ENCODE peak calls at places on chromosomes 4 and X, in four cellular contexts. One of them, this sample, is unnamed.

GRCh38 chr4:37816006-37816405 is 10.5 kb upstream of the PGM2 start:
- DNase-seq in HepG2: no peak
- DNase-seq in H1: no peak
- DNase-seq in K562: no peak
- DNase-seq in this sample: no peak

GRCh38 chr4:153950100-153950979 is 161.5 kb upstream of the SFRP2 start:
- DNase-seq in K562: no peak
- DNase-seq in HepG2: peak; percentile 21
- DNase-seq in H1: no peak
- DNase-seq in this sample: no peak

GRCh38 chrX:35562395-35562794 is 235.7 kb upstream of the MAGEB16 start:
- DNase-seq in HepG2: no peak
- DNase-seq in H1: peak; percentile 10
- DNase-seq in K562: no peak
- DNase-seq in this sample: no peak

GRCh38 chrX:111447298-111447697 is 35.3 kb upstream of the DCX start:
- DNase-seq in K562: peak; percentile 11
- DNase-seq in H1: no peak
- DNase-seq in HepG2: peak; percentile 2
- DNase-seq in this sample: no peak

GRCh38 chrX:78321809-78322208 is 5.6 kb downstream of the CYSLTR1 start:
- DNase-seq in K562: no peak
- DNase-seq in H1: no peak
- DNase-seq in HepG2: no peak
- DNase-seq in this sample: no peak

GRCh38 chr4:154982187-154983047 is 201.3 kb downstream of the RBM46 start:
- DNase-seq in H1: peak; percentile 38
- DNase-seq in K562: peak; percentile 7
- DNase-seq in HepG2: peak; percentile 32
- DNase-seq in this sample: peak; percentile 15

GRCh38 chr4:55838356-55838755 is 15.1 kb upstream of the EXOC1 start:
- DNase-seq in H1: no peak
- DNase-seq in K562: no peak
- DNase-seq in HepG2: no peak
- DNase-seq in this sample: no peak

GRCh38 chr4:5738061-5738460 is 27.1 kb downstream of the EVC start:
- DNase-seq in K562: no peak
- DNase-seq in H1: no peak
- DNase-seq in HepG2: no peak
- DNase-seq in this sample: no peak

GRCh38 chr4:128847074-128847724 is 37.7 kb downstream of the JADE1 start:
- DNase-seq in K562: no peak
- DNase-seq in HepG2: no peak
- DNase-seq in H1: no peak
- DNase-seq in this sample: no peak

GRCh38 chr4:122716825-122717448 is 15.6 kb upstream of the BBS12 start:
- DNase-seq in HepG2: peak; percentile 50
- DNase-seq in H1: no peak
- DNase-seq in K562: peak; percentile 80
- DNase-seq in this sample: no peak

GRCh38 chrX:149512225-149512885 is 7.2 kb upstream of the IDS start:
- DNase-seq in HepG2: peak; percentile 49
- DNase-seq in H1: no peak
- DNase-seq in K562: peak; percentile 59
- DNase-seq in this sample: peak; percentile 13

GRCh38 chr4:183906736-183907651 is 1.9 kb downstream of the STOX2 start:
- DNase-seq in HepG2: no peak
- DNase-seq in K562: no peak
- DNase-seq in H1: no peak
- DNase-seq in this sample: no peak

GRCh38 chr4:25180524-25181131 is 20.4 kb upstream of the SEPSECS start:
- DNase-seq in K562: peak; percentile 56
- DNase-seq in H1: no peak
- DNase-seq in HepG2: peak; percentile 56
- DNase-seq in this sample: no peak

GRCh38 chr4:153535735-153536494 is 69.8 kb downstream of the TMEM131L start:
- DNase-seq in HepG2: no peak
- DNase-seq in H1: peak; percentile 56
- DNase-seq in K562: no peak
- DNase-seq in this sample: no peak

GRCh38 chr4:22203436-22204011 is 255.0 kb upstream of the KCNIP4 start:
- DNase-seq in H1: no peak
- DNase-seq in HepG2: no peak
- DNase-seq in K562: no peak
- DNase-seq in this sample: no peak

DNA sequence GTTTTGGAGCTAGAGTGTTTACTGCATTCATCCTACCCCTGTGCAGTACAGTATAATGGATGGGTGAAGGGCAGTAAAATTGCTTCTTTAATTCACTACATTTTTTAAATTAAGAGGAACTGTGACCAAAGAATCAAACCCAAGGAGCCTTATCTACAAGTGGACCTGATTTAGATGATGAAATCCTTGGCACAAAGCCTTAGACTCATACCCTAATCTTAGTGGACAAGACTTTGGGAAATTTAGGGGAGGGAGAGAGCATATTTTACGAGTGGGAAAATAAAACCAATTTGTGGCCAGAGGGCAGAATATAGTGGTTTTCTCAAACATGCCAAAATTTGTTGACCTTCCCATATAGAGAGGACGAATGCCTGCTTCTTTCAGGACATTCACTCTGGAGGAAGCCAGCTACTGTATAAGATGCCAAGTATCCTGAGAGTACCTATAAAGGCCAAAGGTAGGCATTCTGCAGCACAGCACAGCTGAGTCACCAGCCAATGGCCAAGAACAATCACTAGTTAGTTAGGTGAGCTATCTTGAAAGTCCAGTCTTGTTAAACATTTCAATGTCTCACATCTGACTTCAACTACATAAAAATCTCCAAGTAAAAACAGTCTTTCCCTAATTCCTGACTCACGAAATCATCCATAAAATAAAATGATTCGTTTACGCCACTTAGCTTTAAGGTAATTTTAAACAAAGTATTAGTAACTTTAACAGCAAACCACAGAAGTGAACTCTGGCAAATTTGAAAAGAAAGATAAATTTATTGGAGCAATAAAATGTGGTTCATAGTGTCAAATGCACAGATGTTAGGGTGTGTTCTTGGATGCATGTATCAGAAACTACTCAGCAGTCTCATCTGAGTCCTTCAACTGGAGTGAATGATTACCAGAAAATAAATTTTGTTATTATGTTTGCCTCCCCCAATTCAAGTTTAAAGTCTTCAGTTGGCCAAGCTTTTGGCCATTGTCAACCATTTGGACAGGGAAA is 254.1 kb upstream of the KCNIP4 start:
- DNase-seq in HepG2: no peak
- DNase-seq in K562: no peak
- DNase-seq in H1: no peak
- DNase-seq in this sample: no peak
- TF ChIP-seq SP1 in HepG2: no peak
- TF ChIP-seq SP1 in K562: no peak
- TF ChIP-seq SP1 in H1: no peak
- TF ChIP-seq SP1 in this sample: no peak

DNA sequence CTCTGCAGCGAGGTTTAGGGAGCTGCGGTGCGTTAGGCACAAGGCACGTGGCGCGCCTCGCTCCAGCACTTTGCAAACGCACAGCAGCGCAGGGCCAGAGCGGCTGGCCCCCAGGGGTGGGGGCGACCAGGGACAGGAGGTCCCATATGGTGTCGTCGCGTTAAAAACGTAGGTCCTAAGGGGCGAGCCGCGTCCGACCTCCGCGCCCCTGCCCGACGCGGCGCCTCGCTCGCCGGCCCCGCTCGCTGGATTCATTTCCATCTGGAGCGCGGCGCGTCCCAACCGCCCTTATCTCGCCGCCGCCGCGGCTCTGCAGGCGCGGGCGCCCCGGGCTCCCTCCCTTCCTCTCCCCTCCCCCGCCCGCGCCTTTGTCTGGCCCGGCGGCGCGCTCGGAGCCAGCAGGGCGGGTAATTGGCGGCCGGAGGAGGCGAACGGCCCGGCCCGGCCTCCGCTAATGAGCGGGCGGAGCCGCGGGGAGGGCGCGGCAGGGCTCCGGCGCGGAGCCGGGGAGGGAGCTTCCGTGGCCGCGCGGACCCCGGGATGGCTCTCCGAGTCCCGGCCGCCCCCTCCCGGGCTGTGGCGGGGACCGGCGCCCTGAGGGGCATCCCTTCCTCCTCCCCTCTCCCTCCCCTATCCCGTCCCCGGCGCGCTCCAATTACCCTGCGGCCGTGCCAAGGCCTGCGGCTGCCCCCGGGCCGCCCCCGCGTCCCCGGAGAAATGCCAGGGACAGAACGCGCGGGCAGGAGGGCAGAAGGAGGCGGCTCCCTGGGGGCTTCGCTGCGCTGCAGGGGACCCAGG is 409.0 kb downstream of the BCOR start:
- DNase-seq in K562: peak; percentile 76
- DNase-seq in H1: no peak
- DNase-seq in HepG2: peak; percentile 1
- DNase-seq in this sample: no peak
- TF ChIP-seq GABPA in K562: no peak
- TF ChIP-seq GABPA in H1: no peak
- TF ChIP-seq GABPA in HepG2: no peak
- TF ChIP-seq GABPA in this sample: no peak

DNA sequence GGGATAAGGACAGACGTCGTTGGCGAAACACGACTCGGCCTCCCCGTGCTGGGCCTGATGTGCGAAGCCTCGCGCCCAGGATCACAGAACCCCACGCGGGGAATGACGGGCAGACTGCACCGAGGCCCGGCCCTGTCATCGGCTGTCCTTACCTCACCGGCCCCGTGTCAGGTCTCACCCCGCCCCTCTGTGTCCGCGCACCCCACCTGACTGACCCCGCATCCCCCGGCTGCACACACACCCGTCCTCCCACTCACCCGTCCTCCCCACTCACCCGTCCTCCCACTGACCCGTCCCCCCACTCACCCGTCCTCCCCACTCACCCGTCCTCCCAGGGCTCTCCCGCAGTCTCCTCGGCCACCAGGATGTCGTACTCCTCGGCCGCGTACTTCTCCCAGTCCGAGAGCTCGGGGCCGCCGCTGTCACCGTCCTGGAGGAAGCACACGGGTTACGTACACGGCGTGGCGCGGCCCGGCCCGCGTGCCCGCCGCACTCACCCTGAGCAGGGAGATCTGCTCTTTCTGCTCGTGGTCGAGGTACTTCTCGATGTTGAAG is 19.8 kb upstream of the GTPBP6 start:
- DNase-seq in K562: no peak
- DNase-seq in HepG2: no peak
- DNase-seq in H1: no peak
- DNase-seq in this sample: no peak
- H3K79me2 ChIP-seq in K562: no peaks in the 10 kb centered on the region
- H3K79me2 ChIP-seq in HepG2: no peaks in the 10 kb centered on the region
- H3K79me2 ChIP-seq in H1: no peaks in the 10 kb centered on the region
- H3K79me2 ChIP-seq in this sample: no peaks in the 10 kb centered on the region

GRCh38 chrX:153968754-153969124 is 2.9 kb downstream of the HCFC1 start:
- DNase-seq in K562: no peak
- DNase-seq in H1: no peak
- DNase-seq in HepG2: no peak
- DNase-seq in this sample: no peak
- TF ChIP-seq SP1 in K562: no peak
- TF ChIP-seq SP1 in H1: no peak
- TF ChIP-seq SP1 in HepG2: no peak
- TF ChIP-seq SP1 in this sample: no peak

GRCh38 chrX:13491061-13491460 is 78.3 kb upstream of the EGFL6 start:
- DNase-seq in K562: no peak
- DNase-seq in H1: no peak
- DNase-seq in HepG2: no peak
- DNase-seq in this sample: no peak

GRCh38 chrX:13485167-13485566 is 84.2 kb upstream of the EGFL6 start:
- DNase-seq in K562: no peak
- DNase-seq in H1: no peak
- DNase-seq in HepG2: no peak
- DNase-seq in this sample: no peak

GRCh38 chrX:13488706-13489105 is 80.7 kb upstream of the EGFL6 start:
- DNase-seq in K562: no peak
- DNase-seq in H1: no peak
- DNase-seq in HepG2: no peak
- DNase-seq in this sample: no peak

GRCh38 chrX:13489451-13489850 is 80.0 kb upstream of the EGFL6 start:
- DNase-seq in K562: no peak
- DNase-seq in H1: no peak
- DNase-seq in HepG2: no peak
- DNase-seq in this sample: no peak

GRCh38 chrX:13487731-13488505 is 81.5 kb upstream of the EGFL6 start:
- DNase-seq in K562: peak; percentile 12
- DNase-seq in H1: peak; percentile 19
- DNase-seq in HepG2: peak; percentile 10
- DNase-seq in this sample: peak; percentile 72
- TF ChIP-seq GABPA in K562: no peak
- TF ChIP-seq GABPA in H1: no peak
- TF ChIP-seq GABPA in HepG2: no peak
- TF ChIP-seq GABPA in this sample: no peak

GRCh38 chr4:78776729-78777555 is 792 bp downstream of the BMP2K start:
- DNase-seq in HepG2: peak; percentile 52
- DNase-seq in H1: peak; percentile 3
- DNase-seq in K562: peak; percentile 48
- DNase-seq in this sample: no peak
- H3K79me2 ChIP-seq in HepG2: peaks cover 46% of the 10 kb centered on the region
- H3K79me2 ChIP-seq in H1: peaks cover 3% of the 10 kb centered on the region
- H3K79me2 ChIP-seq in K562: peaks cover 72% of the 10 kb centered on the region
- H3K79me2 ChIP-seq in this sample: peaks cover 60% of the 10 kb centered on the region